ENCODE peak calls at places on chromosome 10, in seven cellular contexts. I is HT1080, F is NCI-H460, W is colonic mucosa, Z is AG04450, A is GM23338, B is NCI-H1105. P is an unnamed sample.
A peak's percentile ranks its signal among the peaks of the same experiment; 100 is the strongest.

GRCh38 chr10:96645191-96645721 is 58.4 kb upstream of the TM9SF3 start:
- DNase-seq in I (no peak), F (no peak), W (no peak), Z (no peak), A (no peak), B (no peak), P (no peak)

GRCh38 chr10:62426600-62426999 is 52.4 kb downstream of the ZNF365 start:
- DNase-seq in I (peak; percentile 10), F (no peak), W (no peak), Z (no peak), A (peak; percentile 65), B (no peak), P (peak; percentile 2)

GRCh38 chr10:311901-312665 is 176.8 kb downstream of the ZMYND11 start:
- DNase-seq in I (no peak), F (no peak), W (no peak), Z (no peak), A (no peak), B (no peak), P (no peak)

GRCh38 chr10:99172130-99172738 is 63.4 kb downstream of the HPSE2 start:
- DNase-seq in I (peak; percentile 29), F (peak; percentile 36), W (peak; percentile 22), Z (peak; percentile 10), A (peak; percentile 79), B (no peak), P (peak; percentile 73)

GRCh38 chr10:8049151-8049873 is 5.2 kb upstream of the GATA3 start:
- DNase-seq in I (no peak), F (no peak), W (no peak), Z (no peak), A (peak; percentile 81), B (no peak), P (peak; percentile 65)

GRCh38 chr10:12958546-12959110 is 42.9 kb downstream of the CCDC3 start:
- DNase-seq in I (no peak), F (no peak), W (no peak), Z (no peak), A (no peak), B (no peak), P (no peak)

GRCh38 chr10:125018576-125019143 is 76.7 kb downstream of the ZRANB1 start:
- DNase-seq in I (no peak), F (no peak), W (no peak), Z (no peak), A (no peak), B (no peak), P (no peak)

GRCh38 chr10:34648507-34648906 is 166.6 kb downstream of the PARD3 start:
- DNase-seq in I (no peak), F (no peak), W (no peak), Z (no peak), A (no peak), B (no peak), P (no peak)

GRCh38 chr10:125822878-125823662 is at the start of the genes BCCIP and UROS:
- DNase-seq in I (peak; percentile 78), F (peak; percentile 90), W (peak; percentile 91), Z (peak; percentile 84), A (peak; percentile 93), B (peak; percentile 65), P (peak; percentile 97)

GRCh38 chr10:5442056-5442989 is 30.0 kb downstream of the NET1 start:
- DNase-seq in I (peak; percentile 39), F (peak; percentile 40), W (peak; percentile 70), Z (no peak), A (peak; percentile 65), B (no peak), P (peak; percentile 54)

GRCh38 chr10:121598261-121599249 is at the start of gene FGFR2:
- DNase-seq in I (peak; percentile 57), F (peak; percentile 79), W (peak; percentile 86), Z (no peak), A (peak; percentile 92), B (peak; percentile 73), P (peak; percentile 98)

GRCh38 chr10:12631216-12631615 is 281.9 kb downstream of the CAMK1D start:
- DNase-seq in I (no peak), F (no peak), W (peak; percentile 65), Z (no peak), A (no peak), B (no peak), P (peak; percentile 26)

GRCh38 chr10:77416327-77417135 is 221.1 kb downstream of the KCNMA1 start:
- DNase-seq in I (peak; percentile 96), F (no peak), W (no peak), Z (peak; percentile 63), A (no peak), B (no peak), P (no peak)

GRCh38 chr10:130138479-130138866 is 2.3 kb downstream of the GLRX3 start:
- DNase-seq in I (peak; percentile 70), F (peak; percentile 54), W (no peak), Z (no peak), A (no peak), B (peak; percentile 39), P (no peak)

GRCh38 chr10:110530131-110530831 is 32.6 kb downstream of the DUSP5 start:
- DNase-seq in I (peak; percentile 87), F (peak; percentile 63), W (peak; percentile 26), Z (no peak), A (peak; percentile 92), B (no peak), P (peak; percentile 73)

GRCh38 chr10:132873395-132873794 is 69.0 kb downstream of the CFAP46 start:
- DNase-seq in I (no peak), F (no peak), W (no peak), Z (no peak), A (no peak), B (no peak), P (no peak)

GRCh38 chr10:74039561-74040145 is 41.7 kb downstream of the VCL start:
- DNase-seq in I (no peak), F (no peak), W (no peak), Z (no peak), A (no peak), B (no peak), P (no peak)

GRCh38 chr10:88066876-88067275 is 203.5 kb downstream of the PTEN start:
- DNase-seq in I (no peak), F (no peak), W (no peak), Z (no peak), A (no peak), B (no peak), P (no peak)

GRCh38 chr10:14605231-14605925 is 169.3 kb downstream of the FAM107B start:
- DNase-seq in I (peak; percentile 51), F (no peak), W (no peak), Z (no peak), A (peak; percentile 14), B (no peak), P (peak; percentile 69)

P was measured in neural progenitor cell.